ENCODE peak calls at places on chromosomes 1 and 21, in seven cellular contexts. T, Z, X, D, M, J and L are unnamed samples.

GRCh38 chr1:89635825-89636815 is 3.2 kb downstream of the LRRC8C start:
- DNase-seq in T (no peak), Z (no peak), X (no peak), D (no peak), M (no peak), J (no peak), L (no peak)

GRCh38 chr1:164688791-164689190 is 129.8 kb downstream of the PBX1 start:
- DNase-seq in T (no peak), Z (no peak), X (no peak), D (no peak), M (no peak), J (no peak), L (no peak)

GRCh38 chr1:66725885-66726665 is 26.2 kb upstream of the DYNLT5 start:
- DNase-seq in T (peak; percentile 68), Z (no peak), X (peak; percentile 85), D (peak; percentile 37), M (no peak), J (peak; percentile 43), L (no peak)

GRCh38 chr1:112714313-112715263 is 544 bp downstream of the PPM1J start:
- DNase-seq in T (peak; percentile 58), Z (no peak), X (peak; percentile 78), D (no peak), M (peak; percentile 66), J (no peak), L (no peak)

GRCh38 chr1:234638832-234639799 is 29.1 kb upstream of the IRF2BP2 start:
- DNase-seq in T (no peak), Z (no peak), X (no peak), D (no peak), M (peak; percentile 62), J (no peak), L (no peak)

GRCh38 chr1:109543988-109544735 is 4.3 kb upstream of the GNAI3 start:
- DNase-seq in T (no peak), Z (no peak), X (peak; percentile 47), D (no peak), M (no peak), J (no peak), L (no peak)

GRCh38 chr1:235021321-235021720 is 107.3 kb downstream of the TOMM20 start:
- DNase-seq in T (no peak), Z (no peak), X (no peak), D (no peak), M (no peak), J (no peak), L (no peak)

GRCh38 chr1:99707535-99708142 is 58.8 kb downstream of the FRRS1 start:
- DNase-seq in T (peak; percentile 66), Z (peak; percentile 59), X (peak; percentile 87), D (peak; percentile 58), M (no peak), J (peak; percentile 60), L (no peak)

GRCh38 chr1:111006556-111006955 is 42.8 kb upstream of the LRIF1 start:
- DNase-seq in T (no peak), Z (no peak), X (no peak), D (no peak), M (no peak), J (no peak), L (no peak)

GRCh38 chr1:150549496-150550221 is 451 bp downstream of the ADAMTSL4 start:
- DNase-seq in T (no peak), Z (no peak), X (peak; percentile 78), D (no peak), M (peak; percentile 76), J (no peak), L (no peak)

GRCh38 chr1:167094690-167095089 is 815 bp downstream of the STYXL2 start:
- DNase-seq in T (peak; percentile 18), Z (no peak), X (peak; percentile 41), D (no peak), M (no peak), J (peak; percentile 30), L (no peak)

GRCh38 chr21:43864806-43865470 is at the start of gene AGPAT3:
- DNase-seq in T (no peak), Z (no peak), X (no peak), D (no peak), M (peak; percentile 61), J (peak; percentile 48), L (no peak)

GRCh38 chr1:229107302-229107815 is 163.6 kb upstream of the RAB4A start:
- DNase-seq in T (no peak), Z (no peak), X (peak; percentile 35), D (no peak), M (no peak), J (no peak), L (no peak)

GRCh38 chr1:79304131-79304530 is 297.6 kb upstream of the ADGRL4 start:
- DNase-seq in T (no peak), Z (no peak), X (no peak), D (no peak), M (no peak), J (no peak), L (no peak)

GRCh38 chr1:179955318-179955638 is 668 bp downstream of the CEP350 start:
- DNase-seq in T (no peak), Z (no peak), X (no peak), D (no peak), M (no peak), J (no peak), L (no peak)

GRCh38 chr1:179952181-179952580 is 2.4 kb upstream of the CEP350 start:
- DNase-seq in T (no peak), Z (no peak), X (no peak), D (no peak), M (no peak), J (no peak), L (no peak)

GRCh38 chr1:179955731-179956130 is 1.1 kb downstream of the CEP350 start:
- DNase-seq in T (no peak), Z (no peak), X (no peak), D (no peak), M (no peak), J (no peak), L (no peak)

GRCh38 chr1:179954494-179955317 is at the start of gene CEP350:
- DNase-seq in T (peak; percentile 99), Z (peak; percentile 99), X (peak; percentile 99), D (peak; percentile 98), M (peak; percentile 99), J (peak; percentile 99), L (peak; percentile 97)

DNA sequence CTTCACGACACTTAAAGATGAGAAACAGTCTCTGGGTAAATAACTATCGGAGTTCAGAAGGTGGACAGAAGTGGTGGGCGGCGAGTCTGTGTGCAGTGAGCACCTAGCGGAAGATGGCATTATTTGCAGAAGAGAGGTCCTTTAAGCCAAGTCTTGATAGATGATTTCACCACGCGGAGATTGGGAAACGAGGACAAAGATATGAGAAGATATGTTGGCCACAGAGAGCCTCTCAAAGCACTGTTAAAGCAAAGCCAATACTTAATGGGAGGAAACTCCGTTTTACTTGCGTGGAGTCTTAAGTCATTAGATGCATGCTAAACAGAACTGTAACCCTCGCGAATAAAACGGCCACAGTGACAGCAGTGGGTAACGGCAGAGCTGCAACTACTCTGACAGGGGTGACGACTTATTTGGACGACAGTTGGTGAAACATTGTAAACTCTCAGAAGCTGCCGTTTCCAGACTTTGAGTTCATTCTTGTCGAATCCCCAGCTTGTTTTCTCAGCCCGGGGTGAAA is 576 bp upstream of the CEP350 start:
- DNase-seq in T (peak; percentile 23), Z (no peak), X (no peak), D (no peak), M (no peak), J (peak; percentile 8), L (no peak)
- TF ChIP-seq CTCF in T (no peak), Z (peak; percentile 29), X (peak; percentile 55), D (no peak), M (no peak), J (no peak), L (peak; percentile 30)

GRCh38 chr1:248752119-248752931 is 3.2 kb downstream of the LYPD8 start:
- DNase-seq in T (no peak), Z (no peak), X (no peak), D (no peak), M (peak; percentile 21), J (no peak), L (no peak)

GRCh38 chr1:248752981-248753525 is 2.5 kb downstream of the LYPD8 start:
- DNase-seq in T (no peak), Z (no peak), X (no peak), D (no peak), M (no peak), J (no peak), L (no peak)

GRCh38 chr1:248751635-248752034 is 3.9 kb downstream of the LYPD8 start:
- DNase-seq in T (no peak), Z (no peak), X (no peak), D (no peak), M (no peak), J (no peak), L (no peak)

GRCh38 chr1:248753715-248754280 is 1.8 kb downstream of the LYPD8 start:
- DNase-seq in T (no peak), Z (no peak), X (no peak), D (no peak), M (no peak), J (no peak), L (no peak)

DNA sequence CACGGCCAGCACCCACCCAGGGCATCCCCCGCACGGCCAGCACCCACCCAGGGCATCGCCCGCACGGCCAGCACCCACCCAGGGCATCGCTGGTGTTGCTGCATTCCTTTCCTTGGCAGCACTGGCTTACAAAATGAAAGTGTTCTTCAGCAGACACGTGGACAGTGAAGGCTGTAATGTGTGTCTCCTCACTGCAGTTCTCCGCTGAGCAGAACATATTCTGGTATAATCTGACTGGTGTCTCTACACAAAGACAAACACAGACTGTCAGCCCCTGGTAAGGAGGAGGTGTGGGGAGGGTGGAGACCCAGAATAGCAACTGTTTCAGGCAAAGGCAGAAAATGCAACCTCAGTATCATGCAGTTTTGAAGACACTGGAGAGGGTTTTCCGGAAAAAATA is 7.3 kb downstream of the LYPD8 start:
- DNase-seq in T (no peak), Z (no peak), X (no peak), D (no peak), M (no peak), J (no peak), L (no peak)
- H3K9me3 ChIP-seq in T (no peaks in the 10 kb centered on the region), Z (no peaks in the 10 kb centered on the region), X (peaks cover 51% of the 10 kb centered on the region), D (no peaks in the 10 kb centered on the region), M (no peaks in the 10 kb centered on the region), J (no peaks in the 10 kb centered on the region), L (no peaks in the 10 kb centered on the region)

GRCh38 chr1:162662013-162662412 is 29.7 kb downstream of the DDR2 start:
- DNase-seq in T (no peak), Z (no peak), X (no peak), D (no peak), M (no peak), J (no peak), L (no peak)
- H3K4me1 ChIP-seq in T (no peaks in the 10 kb centered on the region), Z (no peaks in the 10 kb centered on the region), X (no peaks in the 10 kb centered on the region), D (no peaks in the 10 kb centered on the region), M (no peaks in the 10 kb centered on the region), J (peaks cover 19% of the 10 kb centered on the region), L (no peaks in the 10 kb centered on the region)

DNA sequence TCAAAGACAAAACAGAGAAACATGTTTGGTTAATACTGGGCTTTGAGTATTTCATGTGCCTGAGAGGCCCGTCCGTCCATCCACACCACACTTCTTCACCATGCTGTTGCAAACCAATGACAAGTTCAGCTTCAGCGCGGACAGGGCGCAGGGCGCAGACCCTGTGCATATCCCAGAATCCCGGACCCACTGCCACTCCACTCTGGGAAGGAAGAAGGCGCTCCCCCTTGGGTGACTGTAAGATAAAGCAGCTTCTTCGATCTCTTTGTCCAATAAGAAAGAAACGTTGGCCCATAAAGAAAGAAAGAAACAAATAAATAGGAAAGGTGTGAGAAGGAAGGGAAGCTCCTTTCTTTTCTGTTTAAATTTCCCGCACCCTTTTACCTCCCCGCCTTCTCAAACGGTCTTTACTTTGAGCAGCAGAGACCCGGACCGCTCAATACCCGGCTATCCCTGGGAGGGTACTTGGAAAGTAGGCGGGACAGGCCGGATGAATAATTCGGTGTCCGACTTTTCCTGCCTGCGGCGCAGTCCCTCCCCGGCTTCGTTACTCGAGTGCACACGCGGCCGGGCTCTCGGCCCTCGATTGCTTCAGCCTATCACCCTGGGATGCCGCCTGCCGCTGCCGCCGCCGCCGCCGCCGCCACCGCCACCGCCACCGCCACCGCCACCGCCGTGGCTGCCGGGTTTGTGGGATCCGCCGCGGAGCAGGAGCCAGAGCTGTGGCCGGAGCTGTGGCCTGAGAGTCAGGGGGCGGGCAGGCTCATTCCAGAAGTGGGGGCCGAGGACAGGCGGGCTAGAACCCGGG is 550 bp upstream of the RASAL2 start:
- DNase-seq in T (peak; percentile 95), Z (peak; percentile 95), X (peak; percentile 97), D (peak; percentile 87), M (peak; percentile 94), J (peak; percentile 94), L (peak; percentile 95)
- TF ChIP-seq CTCF in T (no peak), Z (no peak), X (no peak), D (no peak), M (no peak), J (no peak), L (peak; percentile 7)